ENCODE peak calls at places on chromosomes 12 and 14, in seven cellular contexts. One of them, this sample, is unnamed.

GRCh38 chr12:103824290-103824689 is 16.7 kb downstream of the NT5DC3 start:
- DNase-seq in Ammon's horn: no peak
- DNase-seq in stimulated activated CD4-positive, alpha-beta T cell treated with anti-CD3 and anti-CD28 coated beads, TNF-alpha, amount 100 ng/mL, for 24 hours: no peak
- DNase-seq in A549: no peak
- DNase-seq in head of caudate nucleus: no peak
- DNase-seq in IMR-90: no peak
- DNase-seq in NCI-H2029: no peak
- DNase-seq in this sample: no peak

GRCh38 chr14:88252536-88252935 is 70.5 kb downstream of the KCNK10 start:
- DNase-seq in Ammon's horn: no peak
- DNase-seq in stimulated activated CD4-positive, alpha-beta T cell treated with anti-CD3 and anti-CD28 coated beads, TNF-alpha, amount 100 ng/mL, for 24 hours: no peak
- DNase-seq in A549: no peak
- DNase-seq in head of caudate nucleus: no peak
- DNase-seq in IMR-90: no peak
- DNase-seq in NCI-H2029: no peak
- DNase-seq in this sample: no peak

GRCh38 chr12:32821293-32822089 is 65.8 kb upstream of the YARS2 start:
- DNase-seq in Ammon's horn: no peak
- DNase-seq in stimulated activated CD4-positive, alpha-beta T cell treated with anti-CD3 and anti-CD28 coated beads, TNF-alpha, amount 100 ng/mL, for 24 hours: no peak
- DNase-seq in A549: no peak
- DNase-seq in head of caudate nucleus: no peak
- DNase-seq in IMR-90: no peak
- DNase-seq in NCI-H2029: no peak
- DNase-seq in this sample: no peak

GRCh38 chr12:46430340-46430948 is 57.9 kb upstream of the SLC38A2 start:
- DNase-seq in Ammon's horn: no peak
- DNase-seq in stimulated activated CD4-positive, alpha-beta T cell treated with anti-CD3 and anti-CD28 coated beads, TNF-alpha, amount 100 ng/mL, for 24 hours: no peak
- DNase-seq in A549: peak; percentile 93
- DNase-seq in head of caudate nucleus: no peak
- DNase-seq in IMR-90: peak; percentile 89
- DNase-seq in NCI-H2029: no peak
- DNase-seq in this sample: no peak

GRCh38 chr12:120984351-120984898 is 6.1 kb downstream of the HNF1A start:
- DNase-seq in Ammon's horn: no peak
- DNase-seq in stimulated activated CD4-positive, alpha-beta T cell treated with anti-CD3 and anti-CD28 coated beads, TNF-alpha, amount 100 ng/mL, for 24 hours: no peak
- DNase-seq in A549: peak; percentile 84
- DNase-seq in head of caudate nucleus: no peak
- DNase-seq in IMR-90: no peak
- DNase-seq in NCI-H2029: no peak
- DNase-seq in this sample: no peak

GRCh38 chr12:124518051-124518932 is 49.1 kb downstream of the NCOR2 start:
- DNase-seq in Ammon's horn: peak; percentile 97
- DNase-seq in stimulated activated CD4-positive, alpha-beta T cell treated with anti-CD3 and anti-CD28 coated beads, TNF-alpha, amount 100 ng/mL, for 24 hours: no peak
- DNase-seq in A549: peak; percentile 98
- DNase-seq in head of caudate nucleus: peak; percentile 96
- DNase-seq in IMR-90: peak; percentile 99
- DNase-seq in NCI-H2029: peak; percentile 97
- DNase-seq in this sample: peak; percentile 87

GRCh38 chr12:19759229-19759628 is 319.9 kb downstream of the AEBP2 start:
- DNase-seq in Ammon's horn: no peak
- DNase-seq in stimulated activated CD4-positive, alpha-beta T cell treated with anti-CD3 and anti-CD28 coated beads, TNF-alpha, amount 100 ng/mL, for 24 hours: no peak
- DNase-seq in A549: peak; percentile 29
- DNase-seq in head of caudate nucleus: no peak
- DNase-seq in IMR-90: peak; percentile 77
- DNase-seq in NCI-H2029: no peak
- DNase-seq in this sample: no peak

GRCh38 chr12:42238240-42239140 is at the start of gene YAF2:
- DNase-seq in Ammon's horn: peak; percentile 95
- DNase-seq in stimulated activated CD4-positive, alpha-beta T cell treated with anti-CD3 and anti-CD28 coated beads, TNF-alpha, amount 100 ng/mL, for 24 hours: peak; percentile 74
- DNase-seq in A549: peak; percentile 92
- DNase-seq in head of caudate nucleus: peak; percentile 95
- DNase-seq in IMR-90: peak; percentile 85
- DNase-seq in NCI-H2029: peak; percentile 79
- DNase-seq in this sample: peak; percentile 66

GRCh38 chr12:51823875-51824565 is 24.5 kb downstream of the FIGNL2 start:
- DNase-seq in Ammon's horn: peak; percentile 88
- DNase-seq in stimulated activated CD4-positive, alpha-beta T cell treated with anti-CD3 and anti-CD28 coated beads, TNF-alpha, amount 100 ng/mL, for 24 hours: no peak
- DNase-seq in A549: peak; percentile 85
- DNase-seq in head of caudate nucleus: peak; percentile 56
- DNase-seq in IMR-90: peak; percentile 73
- DNase-seq in NCI-H2029: peak; percentile 71
- DNase-seq in this sample: peak; percentile 66

This sample was measured in SHP77 treated with DMSO at 0.1 percent for 48 hours.